ENCODE peak calls at places on chromosomes 6 and 20, in five cellular contexts. F is spleen; W is CD4-positive, alpha-beta T cell; G is CD8-positive, alpha-beta T cell; A is thoracic aorta. B is an unnamed sample. For H3K9me3 and H3K27me3, the result is how much of the 10 kb centered on the place peaks cover.

GRCh38 chr6:77424761-77425160 is 38.5 kb downstream of the HTR1B start:
- DNase-seq in G (no peak), W (no peak), F (no peak), A (no peak), B (no peak)

GRCh38 chr20:35307666-35308653 is 15.7 kb upstream of the FAM83C start:
- DNase-seq in F (no peak), G (no peak), W (no peak), A (peak), B (peak)

GRCh38 chr6:157240059-157240959 is 83.0 kb downstream of the TMEM242 start:
- DNase-seq in G (no peak), F (peak), W (no peak), A (peak), B (peak)

GRCh38 chr6:160853946-160854345 is 137.6 kb upstream of the MAP3K4 start:
- DNase-seq in A (no peak), F (no peak), W (no peak), G (no peak), B (no peak)

GRCh38 chr6:79042088-79042798 is 35.8 kb downstream of the PHIP start:
- DNase-seq in A (no peak), W (no peak), G (no peak), F (no peak), B (no peak)

GRCh38 chr20:63911171-63911570 is 16.2 kb downstream of the DNAJC5 start:
- DNase-seq in G (no peak), F (no peak), A (no peak), W (no peak), B (no peak)

GRCh38 chr6:12602342-12602741 is 114.2 kb upstream of the PHACTR1 start:
- DNase-seq in W (no peak), G (no peak), A (no peak), F (no peak), B (no peak)

GRCh38 chr6:129598244-129599187 is 111.5 kb downstream of the ARHGAP18 start:
- DNase-seq in F (no peak), W (no peak), G (no peak), A (no peak), B (no peak)

GRCh38 chr6:40685771-40686170 is 98.6 kb upstream of the LRFN2 start:
- DNase-seq in A (no peak), W (no peak), F (peak), G (no peak), B (no peak)

GRCh38 chr20:49186535-49187329 is 1.4 kb downstream of the STAU1 start:
- DNase-seq in G (peak), A (peak), F (peak), W (peak), B (peak)

GRCh38 chr6:52245425-52245824 is 1.1 kb upstream of the IL17F start:
- DNase-seq in G (no peak), W (no peak), A (no peak), F (no peak), B (no peak)

GRCh38 chr6:94036024-94036423 is 616.7 kb upstream of the EPHA7 start:
- DNase-seq in G (no peak), W (no peak), F (no peak), A (no peak), B (no peak)

GRCh38 chr20:4325548-4326187 is 310.3 kb upstream of the RNF24 start:
- DNase-seq in W (no peak), F (no peak), G (no peak), A (no peak), B (no peak)

GRCh38 chr6:138986578-138986977 is 1.5 kb downstream of the REPS1 start:
- DNase-seq in W (no peak), G (no peak), F (no peak), A (no peak), B (no peak)

GRCh38 chr6:80104520-80104919 is 2.0 kb upstream of the BCKDHB start:
- DNase-seq in F (no peak), G (no peak), A (no peak), W (no peak), B (no peak)

GRCh38 chr6:80106418-80107235 is at the start of gene BCKDHB:
- DNase-seq in A (peak), F (peak), G (peak), W (peak), B (peak)

GRCh38 chr6:80105972-80106417 is 476 bp upstream of the BCKDHB start:
- DNase-seq in W (no peak), G (no peak), A (no peak), F (no peak), B (no peak)
- H3K27ac ChIP-seq in W (peak), G (peak), A (peak), F (peak), B (peak)

GRCh38 chr6:19380287-19380686 is 456.9 kb upstream of the ID4 start:
- DNase-seq in G (no peak), A (no peak), F (no peak), W (no peak), B (no peak)

GRCh38 chr6:19375613-19376012 is 461.6 kb upstream of the ID4 start:
- DNase-seq in G (no peak), A (no peak), F (no peak), W (no peak), B (no peak)

GRCh38 chr6:19382676-19383075 is 454.5 kb upstream of the ID4 start:
- DNase-seq in W (no peak), A (no peak), F (no peak), G (no peak), B (no peak)

DNA sequence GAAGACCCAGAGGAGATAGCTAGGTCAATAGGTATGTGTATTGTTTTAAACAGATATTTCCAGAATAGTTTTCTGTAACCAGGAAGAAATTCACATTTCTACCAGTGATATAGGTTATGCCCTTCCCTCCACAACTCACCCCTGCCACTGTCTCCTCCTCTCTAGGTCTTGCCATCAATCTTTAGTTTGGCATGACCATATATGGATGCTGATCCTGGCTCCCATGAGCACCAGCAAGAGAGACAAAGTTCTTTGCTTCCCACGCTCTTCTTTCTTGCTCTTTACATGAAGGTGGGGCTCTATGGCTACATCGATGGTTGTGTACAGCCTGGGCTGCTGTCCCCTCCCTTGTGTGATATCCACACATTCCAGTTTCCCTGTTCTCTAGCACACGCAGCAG is 459.4 kb upstream of the ID4 start:
- DNase-seq in F (no peak), W (no peak), A (no peak), G (no peak), B (no peak)
- H3K9me3 ChIP-seq in F (under half), W (under half), A (under half), G (under half), B (under half)

DNA sequence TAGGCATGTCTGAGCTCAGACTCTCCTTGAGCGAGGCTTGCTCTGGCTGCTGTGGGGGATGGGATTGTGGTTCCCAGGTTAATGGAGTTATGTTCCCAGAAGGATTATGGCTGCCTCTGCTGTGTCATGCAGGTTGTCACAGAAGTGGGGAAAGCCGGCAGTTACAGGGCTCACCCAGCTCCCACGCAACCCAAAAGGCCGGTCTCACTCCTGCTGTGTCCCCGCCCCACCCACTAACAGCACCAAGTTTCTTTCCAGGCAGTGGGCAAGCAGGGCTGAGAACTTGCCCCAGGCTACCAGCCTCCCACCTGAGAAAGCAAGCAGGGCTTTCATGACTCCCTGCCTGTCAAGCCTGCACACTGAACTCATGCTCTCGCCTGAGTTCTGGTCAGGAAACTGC is 750.5 kb downstream of the FRK start:
- DNase-seq in F (no peak), W (no peak), A (no peak), G (no peak), B (no peak)
- H3K27me3 ChIP-seq in F (under half), W (under half), A (under half), G (under half), B (under half)

GRCh38 chr6:144582939-144583613 is 297.9 kb downstream of the UTRN start:
- DNase-seq in F (peak), W (no peak), G (peak), A (no peak), B (no peak)
- H3K27ac ChIP-seq in F (peak), W (peak), G (peak), A (no peak), B (no peak)

DNA sequence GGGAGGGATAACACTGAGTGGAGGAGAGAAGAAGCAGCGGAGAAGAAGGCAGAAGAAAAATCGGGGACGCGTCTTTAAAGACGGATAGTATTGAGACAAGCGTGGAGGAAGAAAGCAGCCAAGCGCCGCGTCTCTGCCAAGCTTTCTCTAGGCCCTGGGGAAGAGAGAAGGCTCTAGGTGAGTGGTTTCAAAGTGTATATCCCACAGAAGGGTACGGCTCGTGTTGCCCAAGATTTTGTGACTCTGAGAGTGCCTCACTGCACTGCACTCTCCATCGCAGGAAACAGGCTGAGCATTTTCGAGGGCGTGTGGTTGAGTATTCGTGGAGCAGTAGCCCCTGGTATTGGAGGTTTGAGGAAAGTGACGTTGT is 185.4 kb downstream of the TRIM27 start:
- DNase-seq in W (no peak), G (no peak), A (no peak), F (no peak), B (no peak)
- H3K9me3 ChIP-seq in W (under half), G (under half), A (under half), F (under half), B (under half)

B was measured in tibial artery.